ENCODE peak calls at places on chromosomes 13 and 19, in four cellular contexts. One of them, this sample, is unnamed.

GRCh38 chr19:17105548-17105947 is 30.0 kb downstream of the MYO9B start:
- DNase-seq in NCI-H82: no peak
- DNase-seq in LHCN-M2: no peak
- DNase-seq in AG10803: no peak
- DNase-seq in this sample: no peak

GRCh38 chr13:65914707-65915106 is 1315.4 kb downstream of the PCDH9 start:
- DNase-seq in NCI-H82: no peak
- DNase-seq in AG10803: peak; percentile 44
- DNase-seq in LHCN-M2: peak; percentile 84
- DNase-seq in this sample: no peak

GRCh38 chr13:41544824-41545707 is 87.7 kb downstream of the RGCC start:
- DNase-seq in LHCN-M2: peak; percentile 59
- DNase-seq in AG10803: peak; percentile 31
- DNase-seq in NCI-H82: no peak
- DNase-seq in this sample: no peak

GRCh38 chr13:87356314-87356713 is 314.9 kb upstream of the SLITRK5 start:
- DNase-seq in AG10803: no peak
- DNase-seq in LHCN-M2: peak; percentile 32
- DNase-seq in NCI-H82: no peak
- DNase-seq in this sample: peak; percentile 46

GRCh38 chr13:69856331-69856730 is 251.3 kb upstream of the ATXN8OS start:
- DNase-seq in LHCN-M2: no peak
- DNase-seq in NCI-H82: no peak
- DNase-seq in AG10803: no peak
- DNase-seq in this sample: no peak

GRCh38 chr19:39386557-39386956 is 4.3 kb downstream of the PAF1 start:
- DNase-seq in NCI-H82: no peak
- DNase-seq in LHCN-M2: no peak
- DNase-seq in AG10803: no peak
- DNase-seq in this sample: no peak

GRCh38 chr13:51230473-51231105 is 8.4 kb downstream of the FAM124A start:
- DNase-seq in AG10803: peak; percentile 32
- DNase-seq in NCI-H82: peak; percentile 57
- DNase-seq in LHCN-M2: peak; percentile 15
- DNase-seq in this sample: no peak

GRCh38 chr19:1460033-1460995 is 10.4 kb downstream of the APC2 start:
- DNase-seq in NCI-H82: no peak
- DNase-seq in AG10803: no peak
- DNase-seq in LHCN-M2: no peak
- DNase-seq in this sample: no peak

GRCh38 chr13:40371531-40372125 is 294.8 kb downstream of the FOXO1 start:
- DNase-seq in AG10803: no peak
- DNase-seq in LHCN-M2: peak; percentile 66
- DNase-seq in NCI-H82: no peak
- DNase-seq in this sample: peak; percentile 98

GRCh38 chr19:40147693-40148347 is 43.4 kb upstream of the MAP3K10 start:
- DNase-seq in AG10803: peak; percentile 71
- DNase-seq in NCI-H82: peak; percentile 19
- DNase-seq in LHCN-M2: peak; percentile 59
- DNase-seq in this sample: no peak

GRCh38 chr13:33953203-33953602 is 135.3 kb downstream of the RFC3 start:
- DNase-seq in AG10803: peak; percentile 86
- DNase-seq in LHCN-M2: peak; percentile 62
- DNase-seq in NCI-H82: no peak
- DNase-seq in this sample: no peak

GRCh38 chr13:49226613-49227012 is 6.5 kb downstream of the MLNR start:
- DNase-seq in AG10803: no peak
- DNase-seq in NCI-H82: no peak
- DNase-seq in LHCN-M2: no peak
- DNase-seq in this sample: no peak

GRCh38 chr19:13637664-13638063 is 126.7 kb upstream of the MRI1 start:
- DNase-seq in LHCN-M2: no peak
- DNase-seq in NCI-H82: no peak
- DNase-seq in AG10803: peak; percentile 34
- DNase-seq in this sample: no peak

GRCh38 chr13:51523082-51523518 is 61.2 kb upstream of the WDFY2 start:
- DNase-seq in LHCN-M2: peak; percentile 58
- DNase-seq in AG10803: peak; percentile 68
- DNase-seq in NCI-H82: no peak
- DNase-seq in this sample: no peak

GRCh38 chr13:35889560-35889959 is 241.6 kb downstream of the DCLK1 start:
- DNase-seq in AG10803: no peak
- DNase-seq in NCI-H82: no peak
- DNase-seq in LHCN-M2: no peak
- DNase-seq in this sample: no peak

GRCh38 chr13:50951366-50951765 is 41.8 kb downstream of the RNASEH2B start:
- DNase-seq in NCI-H82: no peak
- DNase-seq in AG10803: peak; percentile 73
- DNase-seq in LHCN-M2: no peak
- DNase-seq in this sample: no peak

GRCh38 chr13:101144808-101145419 is 271.4 kb downstream of the NALCN start:
- DNase-seq in AG10803: peak; percentile 62
- DNase-seq in LHCN-M2: peak; percentile 55
- DNase-seq in NCI-H82: peak; percentile 87
- DNase-seq in this sample: peak; percentile 67

GRCh38 chr19:31258211-31259052 is 90.8 kb downstream of the TSHZ3 start:
- DNase-seq in LHCN-M2: no peak
- DNase-seq in AG10803: no peak
- DNase-seq in NCI-H82: no peak
- DNase-seq in this sample: peak; percentile 94

GRCh38 chr13:24124789-24125476 is 35.6 kb upstream of the SPATA13 start:
- DNase-seq in LHCN-M2: no peak
- DNase-seq in NCI-H82: no peak
- DNase-seq in AG10803: no peak
- DNase-seq in this sample: no peak

GRCh38 chr19:48194041-48194871 is 23.8 kb downstream of the ZSWIM9 start:
- DNase-seq in LHCN-M2: no peak
- DNase-seq in NCI-H82: peak; percentile 18
- DNase-seq in AG10803: no peak
- DNase-seq in this sample: no peak

GRCh38 chr19:29045708-29046107 is 167.2 kb downstream of the UQCRFS1 start:
- DNase-seq in NCI-H82: no peak
- DNase-seq in LHCN-M2: no peak
- DNase-seq in AG10803: no peak
- DNase-seq in this sample: no peak